ENCODE peak calls at places on chromosome X, in five cellular contexts. D is neuronal stem cell, K is H1, O is mesenchymal stem cell, T is IMR-90. W is an unnamed sample.

GRCh38 chrX:16060252-16060651 is 63.1 kb upstream of the GRPR start:
- DNase-seq in D (no peak), K (no peak), O (no peak), T (no peak), W (no peak)

GRCh38 chrX:46967547-46967946 is 55.3 kb downstream of the JADE3 start:
- DNase-seq in D (no peak), K (no peak), O (no peak), T (no peak), W (no peak)

GRCh38 chrX:141176586-141177451 is at the start of gene LDOC1:
- DNase-seq in D (peak; percentile 79), K (peak; percentile 86), O (peak; percentile 76), T (peak; percentile 71), W (peak; percentile 90)

GRCh38 chrX:134865730-134866129 is 125.1 kb upstream of the SMIM10 start:
- DNase-seq in D (no peak), K (no peak), O (peak; percentile 13), T (no peak), W (no peak)

GRCh38 chrX:70979136-70979762 is 48.4 kb upstream of the SLC7A3 start:
- DNase-seq in D (no peak), K (peak; percentile 41), O (peak; percentile 57), T (peak; percentile 52), W (peak; percentile 74)

GRCh38 chrX:47361538-47362511 is 8.6 kb upstream of the ZNF157 start:
- DNase-seq in D (peak; percentile 86), K (peak; percentile 62), O (peak; percentile 99), T (peak; percentile 95), W (peak; percentile 98)

GRCh38 chrX:119417842-119418241 is 18.7 kb downstream of the SLC25A43 start:
- DNase-seq in D (peak; percentile 5), K (no peak), O (no peak), T (no peak), W (peak; percentile 15)

GRCh38 chrX:12013220-12013619 is 125.1 kb upstream of the FRMPD4 start:
- DNase-seq in D (no peak), K (no peak), O (peak; percentile 59), T (peak; percentile 70), W (no peak)

GRCh38 chrX:103932133-103932532 is 30.3 kb upstream of the TMSB15B start:
- DNase-seq in D (no peak), K (no peak), O (no peak), T (no peak), W (no peak)

GRCh38 chrX:118495061-118495921 is at the start of gene DOCK11:
- DNase-seq in D (peak; percentile 79), K (peak; percentile 61), O (peak; percentile 86), T (peak; percentile 76), W (peak; percentile 86)

GRCh38 chrX:23616361-23616760 is 50.9 kb upstream of the PRDX4 start:
- DNase-seq in D (no peak), K (no peak), O (peak; percentile 11), T (peak; percentile 38), W (peak; percentile 29)

GRCh38 chrX:115588180-115588579 is 27.2 kb downstream of the PLS3 start:
- DNase-seq in D (no peak), K (no peak), O (no peak), T (no peak), W (no peak)

GRCh38 chrX:35726176-35726575 is 72.0 kb upstream of the MAGEB16 start:
- DNase-seq in D (no peak), K (no peak), O (peak; percentile 6), T (peak; percentile 3), W (no peak)

GRCh38 chrX:63513825-63514574 is 162.9 kb upstream of the SPIN4 start:
- DNase-seq in D (no peak), K (no peak), O (no peak), T (peak; percentile 80), W (no peak)

GRCh38 chrX:119427024-119427794 is 28.1 kb downstream of the SLC25A43 start:
- DNase-seq in D (no peak), K (no peak), O (peak; percentile 18), T (peak; percentile 34), W (no peak)

GRCh38 chrX:110403839-110404238 is 45.2 kb downstream of the RTL9 start:
- DNase-seq in D (no peak), K (no peak), O (peak; percentile 74), T (peak; percentile 78), W (no peak)

GRCh38 chrX:118239471-118239870 is 106.4 kb upstream of the WDR44 start:
- DNase-seq in D (no peak), K (no peak), O (no peak), T (peak; percentile 61), W (no peak)

GRCh38 chrX:130330706-130331105 is 9.0 kb upstream of the SLC25A14 start:
- DNase-seq in D (peak; percentile 5), K (peak; percentile 47), O (peak; percentile 49), T (peak; percentile 40), W (peak; percentile 80)

GRCh38 chrX:55546956-55547355 is 57.3 kb upstream of the USP51 start:
- DNase-seq in D (no peak), K (no peak), O (no peak), T (no peak), W (no peak)

GRCh38 chrX:66035667-66036066 is 4.2 kb downstream of the VSIG4 start:
- DNase-seq in D (no peak), K (no peak), O (no peak), T (no peak), W (peak; percentile 26)

GRCh38 chrX:69431417-69431816 is 72.7 kb upstream of the NALF2 start:
- DNase-seq in D (no peak), K (no peak), O (no peak), T (no peak), W (peak; percentile 23)

GRCh38 chrX:24190500-24191156 is 41.1 kb downstream of the ZFX start:
- DNase-seq in D (no peak), K (no peak), O (peak; percentile 46), T (peak; percentile 71), W (no peak)

GRCh38 chrX:124263743-124264142 is 68.7 kb upstream of the TEX13D start:
- DNase-seq in D (no peak), K (no peak), O (no peak), T (no peak), W (no peak)

GRCh38 chrX:124098089-124098488 is 136.6 kb downstream of the STAG2 start:
- DNase-seq in D (no peak), K (no peak), O (peak; percentile 36), T (peak; percentile 51), W (peak; percentile 13)

GRCh38 chrX:8190341-8190830 is 19.3 kb upstream of the VCX2 start:
- DNase-seq in D (no peak), K (no peak), O (no peak), T (no peak), W (no peak)

GRCh38 chrX:39755152-39756032 is 342.4 kb downstream of the BCOR start:
- DNase-seq in D (peak; percentile 23), K (no peak), O (peak; percentile 93), T (peak; percentile 93), W (peak; percentile 86)

GRCh38 chrX:44332437-44332836 is 11.0 kb downstream of the EFHC2 start:
- DNase-seq in D (no peak), K (peak; percentile 45), O (no peak), T (no peak), W (peak; percentile 12)

GRCh38 chrX:22323541-22323940 is 50.8 kb downstream of the CBLL2 start:
- DNase-seq in D (no peak), K (no peak), O (peak; percentile 66), T (peak; percentile 77), W (no peak)

GRCh38 chrX:1424452-1424851 is 28.3 kb downstream of the ASMTL start:
- DNase-seq in D (no peak), K (no peak), O (no peak), T (no peak), W (no peak)

GRCh38 chrX:1423215-1423614 is 29.5 kb downstream of the ASMTL start:
- DNase-seq in D (no peak), K (no peak), O (no peak), T (no peak), W (no peak)

GRCh38 chrX:1425381-1425780 is 27.3 kb downstream of the ASMTL start:
- DNase-seq in D (no peak), K (no peak), O (no peak), T (no peak), W (no peak)

GRCh38 chrX:1430451-1430850 is 22.3 kb downstream of the ASMTL start:
- DNase-seq in D (no peak), K (no peak), O (no peak), T (no peak), W (no peak)

DNA sequence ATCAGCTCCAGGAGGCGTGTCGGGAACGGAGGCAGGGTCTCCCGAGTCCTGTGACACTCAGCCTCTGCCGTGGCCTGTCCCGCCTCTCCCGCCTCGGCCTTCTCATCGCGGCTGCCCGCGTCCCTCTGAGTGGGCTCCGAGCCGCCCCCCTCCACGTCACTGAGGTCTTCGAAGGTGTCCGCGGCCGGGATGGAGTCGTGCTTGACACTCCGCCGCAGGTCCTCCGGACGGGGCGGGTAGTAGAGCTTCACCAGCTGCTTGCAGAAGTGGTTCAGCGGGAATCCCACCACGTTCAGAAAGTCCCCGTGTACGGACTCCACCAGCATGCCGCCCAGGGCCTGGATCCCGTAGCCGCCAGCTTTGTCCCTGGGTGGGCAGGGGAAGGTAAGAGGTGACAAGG is 25.0 kb downstream of the ASMTL start:
- DNase-seq in D (no peak), K (no peak), O (no peak), T (no peak), W (no peak)
- H3K4ac ChIP-seq in D (no peak overlapping the region), K (no peak overlapping the region), O (no peak overlapping the region), T (no peak overlapping the region), W (no peak overlapping the region)

DNA sequence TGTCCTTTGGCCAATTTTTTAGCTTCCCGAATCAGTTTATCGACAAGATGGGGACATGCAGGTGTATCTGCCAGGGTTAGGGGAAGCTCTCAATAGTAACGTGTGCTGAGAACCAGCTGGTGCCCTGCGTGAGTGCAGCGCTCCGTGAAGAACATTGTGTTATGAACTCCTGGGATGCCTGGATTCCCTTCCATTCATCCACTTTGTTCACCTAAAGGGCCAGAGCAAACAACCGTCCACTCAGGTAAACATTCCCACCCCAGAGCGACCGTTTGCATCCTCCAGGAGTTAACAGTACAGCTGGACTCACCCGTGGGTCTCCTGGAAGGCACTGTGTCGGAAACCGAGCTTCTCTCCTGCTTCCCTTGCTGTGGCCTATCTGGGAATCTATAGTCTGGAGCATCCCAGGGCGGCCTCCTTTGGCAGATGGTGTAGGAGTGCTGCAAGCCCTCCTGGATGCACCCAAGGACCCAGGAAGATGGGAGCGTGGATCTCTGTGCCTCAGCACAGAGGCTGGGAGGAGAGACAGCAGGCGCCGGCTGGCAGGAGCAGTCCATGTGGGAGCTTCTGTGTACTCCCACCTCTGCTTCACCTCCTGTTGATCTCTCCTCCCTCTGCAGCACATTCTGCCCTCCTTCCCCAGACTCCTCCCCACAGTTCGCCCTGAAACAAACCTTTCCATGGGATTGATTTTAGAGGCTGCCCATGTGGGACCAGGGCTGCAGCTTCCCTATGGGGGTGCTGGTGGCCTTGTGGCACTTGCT is 62.7 kb downstream of the SHROOM2 start:
- DNase-seq in D (no peak), K (no peak), O (no peak), T (no peak), W (no peak)
- H2BK5ac ChIP-seq in D (no peak overlapping the region), K (no peak overlapping the region), O (no peak overlapping the region), T (no peak overlapping the region), W (no peak overlapping the region)

GRCh38 chrX:72716766-72717165 is 2.7 kb upstream of the PHKA1 start:
- DNase-seq in D (no peak), K (no peak), O (no peak), T (peak; percentile 26), W (no peak)
- H2BK15ac ChIP-seq in D (no peak overlapping the region), K (no peak overlapping the region), O (no peak overlapping the region), T (no peak overlapping the region), W (no peak overlapping the region)

DNA sequence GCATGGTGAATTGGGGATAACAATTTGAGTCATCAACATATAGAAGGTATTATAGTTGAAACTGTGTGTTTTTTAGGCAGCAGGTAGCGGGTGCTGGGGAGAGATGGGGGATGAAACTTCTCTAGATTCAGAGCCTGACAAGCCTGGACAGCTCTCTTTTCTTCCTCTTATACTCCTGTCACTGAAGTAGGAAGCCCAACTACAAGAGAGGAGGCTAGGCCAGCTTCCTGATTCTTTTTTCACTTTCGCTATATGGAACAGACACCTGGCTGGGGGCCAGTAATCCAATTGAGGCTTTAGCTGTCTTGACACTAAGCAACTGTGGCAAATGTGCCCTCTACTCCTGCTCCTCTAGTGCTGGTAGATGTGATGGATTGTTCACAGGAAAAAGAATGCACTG is 69.2 kb downstream of the PHKA1 start:
- DNase-seq in D (no peak), K (no peak), O (no peak), T (no peak), W (peak; percentile 1)
- H3K4ac ChIP-seq in D (no peak overlapping the region), K (no peak overlapping the region), O (no peak overlapping the region), T (no peak overlapping the region), W (no peak overlapping the region)

W was measured in mesendoderm.